ENCODE peak calls at places on chromosome 2, in six cellular contexts. One of them, this sample, is unnamed.

GRCh38 chr2:62215306-62216064 is 19.6 kb downstream of the B3GNT2 start:
- DNase-seq in esophagus muscularis mucosa: no peak
- DNase-seq in testis: no peak
- DNase-seq in H54: no peak
- DNase-seq in A549: no peak
- DNase-seq in uterus: no peak
- DNase-seq in this sample: peak; percentile 72

GRCh38 chr2:200625958-200626363 is 40.1 kb downstream of the AOX1 start:
- DNase-seq in esophagus muscularis mucosa: no peak
- DNase-seq in H54: no peak
- DNase-seq in testis: no peak
- DNase-seq in A549: no peak
- DNase-seq in uterus: no peak
- DNase-seq in this sample: peak; percentile 7

GRCh38 chr2:240789501-240790369 is 30.3 kb downstream of the KIF1A start:
- DNase-seq in H54: no peak
- DNase-seq in A549: no peak
- DNase-seq in esophagus muscularis mucosa: no peak
- DNase-seq in uterus: no peak
- DNase-seq in testis: no peak
- DNase-seq in this sample: no peak

GRCh38 chr2:134739879-134740301 is 21.1 kb upstream of the TMEM163 start:
- DNase-seq in testis: no peak
- DNase-seq in H54: no peak
- DNase-seq in esophagus muscularis mucosa: peak; percentile 89
- DNase-seq in uterus: no peak
- DNase-seq in A549: no peak
- DNase-seq in this sample: no peak

GRCh38 chr2:225004531-225004930 is 37.7 kb downstream of the DOCK10 start:
- DNase-seq in uterus: no peak
- DNase-seq in H54: no peak
- DNase-seq in A549: no peak
- DNase-seq in esophagus muscularis mucosa: no peak
- DNase-seq in testis: no peak
- DNase-seq in this sample: no peak

GRCh38 chr2:102915128-102915527 is 153.3 kb downstream of the TMEM182 start:
- DNase-seq in H54: peak; percentile 42
- DNase-seq in A549: peak; percentile 25
- DNase-seq in testis: no peak
- DNase-seq in esophagus muscularis mucosa: no peak
- DNase-seq in uterus: no peak
- DNase-seq in this sample: no peak

GRCh38 chr2:167293172-167293781 is 405.0 kb downstream of the XIRP2 start:
- DNase-seq in H54: no peak
- DNase-seq in uterus: no peak
- DNase-seq in A549: no peak
- DNase-seq in testis: peak; percentile 40
- DNase-seq in esophagus muscularis mucosa: no peak
- DNase-seq in this sample: no peak

GRCh38 chr2:54579682-54580349 is 123.7 kb downstream of the SPTBN1 start:
- DNase-seq in esophagus muscularis mucosa: no peak
- DNase-seq in uterus: no peak
- DNase-seq in H54: no peak
- DNase-seq in testis: no peak
- DNase-seq in A549: peak; percentile 46
- DNase-seq in this sample: no peak

GRCh38 chr2:109284816-109285215 is 155.8 kb downstream of the SH3RF3 start:
- DNase-seq in H54: no peak
- DNase-seq in uterus: peak; percentile 28
- DNase-seq in esophagus muscularis mucosa: no peak
- DNase-seq in testis: no peak
- DNase-seq in A549: no peak
- DNase-seq in this sample: no peak

GRCh38 chr2:157777425-157777824 is 98.7 kb downstream of the ACVR1 start:
- DNase-seq in A549: peak; percentile 24
- DNase-seq in testis: peak; percentile 69
- DNase-seq in H54: no peak
- DNase-seq in uterus: peak; percentile 56
- DNase-seq in esophagus muscularis mucosa: no peak
- DNase-seq in this sample: peak; percentile 44

GRCh38 chr2:84963692-84964405 is 7.1 kb upstream of the KCMF1 start:
- DNase-seq in testis: no peak
- DNase-seq in esophagus muscularis mucosa: no peak
- DNase-seq in H54: no peak
- DNase-seq in A549: no peak
- DNase-seq in uterus: no peak
- DNase-seq in this sample: no peak

GRCh38 chr2:30268296-30268871 is 37.0 kb downstream of the LBH start:
- DNase-seq in A549: no peak
- DNase-seq in testis: no peak
- DNase-seq in uterus: no peak
- DNase-seq in esophagus muscularis mucosa: no peak
- DNase-seq in H54: no peak
- DNase-seq in this sample: no peak

GRCh38 chr2:163604941-163605555 is 130.8 kb downstream of the FIGN start:
- DNase-seq in uterus: no peak
- DNase-seq in testis: no peak
- DNase-seq in A549: no peak
- DNase-seq in H54: peak; percentile 8
- DNase-seq in esophagus muscularis mucosa: no peak
- DNase-seq in this sample: no peak

GRCh38 chr2:60215295-60215990 is 338.0 kb downstream of the BCL11A start:
- DNase-seq in esophagus muscularis mucosa: no peak
- DNase-seq in testis: no peak
- DNase-seq in uterus: no peak
- DNase-seq in H54: no peak
- DNase-seq in A549: no peak
- DNase-seq in this sample: no peak

GRCh38 chr2:227884511-227884947 is 13.1 kb downstream of the DAW1 start:
- DNase-seq in A549: peak; percentile 48
- DNase-seq in H54: peak; percentile 75
- DNase-seq in esophagus muscularis mucosa: no peak
- DNase-seq in uterus: no peak
- DNase-seq in testis: peak; percentile 87
- DNase-seq in this sample: peak; percentile 46

GRCh38 chr2:218074031-218074430 is 5.0 kb downstream of the RUFY4 start:
- DNase-seq in A549: peak; percentile 32
- DNase-seq in H54: no peak
- DNase-seq in esophagus muscularis mucosa: peak; percentile 90
- DNase-seq in testis: no peak
- DNase-seq in uterus: no peak
- DNase-seq in this sample: peak; percentile 41

GRCh38 chr2:163733301-163733938 is 2.4 kb downstream of the FIGN start:
- DNase-seq in A549: no peak
- DNase-seq in esophagus muscularis mucosa: no peak
- DNase-seq in testis: peak; percentile 51
- DNase-seq in uterus: no peak
- DNase-seq in H54: no peak
- DNase-seq in this sample: no peak

GRCh38 chr2:29617351-29617750 is 304.0 kb downstream of the ALK start:
- DNase-seq in uterus: no peak
- DNase-seq in H54: no peak
- DNase-seq in A549: no peak
- DNase-seq in testis: no peak
- DNase-seq in esophagus muscularis mucosa: peak; percentile 90
- DNase-seq in this sample: no peak

GRCh38 chr2:34104601-34105000 is 505.5 kb upstream of the FAM98A start:
- DNase-seq in esophagus muscularis mucosa: no peak
- DNase-seq in uterus: no peak
- DNase-seq in testis: no peak
- DNase-seq in A549: no peak
- DNase-seq in H54: no peak
- DNase-seq in this sample: no peak

GRCh38 chr2:30139131-30139870 is 7.5 kb upstream of the YPEL5 start:
- DNase-seq in testis: no peak
- DNase-seq in H54: no peak
- DNase-seq in esophagus muscularis mucosa: no peak
- DNase-seq in uterus: no peak
- DNase-seq in A549: no peak
- DNase-seq in this sample: no peak

GRCh38 chr2:15732341-15733077 is 140.8 kb downstream of the DDX1 start:
- DNase-seq in esophagus muscularis mucosa: no peak
- DNase-seq in uterus: no peak
- DNase-seq in H54: no peak
- DNase-seq in testis: no peak
- DNase-seq in A549: no peak
- DNase-seq in this sample: peak; percentile 7

GRCh38 chr2:63488118-63488713 is 100.1 kb downstream of the WDPCP start:
- DNase-seq in H54: no peak
- DNase-seq in uterus: no peak
- DNase-seq in testis: peak; percentile 65
- DNase-seq in A549: peak; percentile 8
- DNase-seq in esophagus muscularis mucosa: no peak
- DNase-seq in this sample: peak; percentile 33

GRCh38 chr2:233419626-233420431 is 65.5 kb downstream of the DGKD start:
- DNase-seq in A549: no peak
- DNase-seq in H54: no peak
- DNase-seq in esophagus muscularis mucosa: no peak
- DNase-seq in testis: peak; percentile 14
- DNase-seq in uterus: no peak
- DNase-seq in this sample: no peak

GRCh38 chr2:231687133-231687852 is 21.0 kb upstream of the PTMA start:
- DNase-seq in esophagus muscularis mucosa: no peak
- DNase-seq in testis: no peak
- DNase-seq in uterus: no peak
- DNase-seq in A549: peak; percentile 70
- DNase-seq in H54: no peak
- DNase-seq in this sample: peak; percentile 71
- TF ChIP-seq POLR2A in esophagus muscularis mucosa: no peak
- TF ChIP-seq POLR2A in testis: no peak
- TF ChIP-seq POLR2A in uterus: no peak
- TF ChIP-seq POLR2A in A549: no peak
- TF ChIP-seq POLR2A in H54: no peak
- TF ChIP-seq POLR2A in this sample: no peak

DNA sequence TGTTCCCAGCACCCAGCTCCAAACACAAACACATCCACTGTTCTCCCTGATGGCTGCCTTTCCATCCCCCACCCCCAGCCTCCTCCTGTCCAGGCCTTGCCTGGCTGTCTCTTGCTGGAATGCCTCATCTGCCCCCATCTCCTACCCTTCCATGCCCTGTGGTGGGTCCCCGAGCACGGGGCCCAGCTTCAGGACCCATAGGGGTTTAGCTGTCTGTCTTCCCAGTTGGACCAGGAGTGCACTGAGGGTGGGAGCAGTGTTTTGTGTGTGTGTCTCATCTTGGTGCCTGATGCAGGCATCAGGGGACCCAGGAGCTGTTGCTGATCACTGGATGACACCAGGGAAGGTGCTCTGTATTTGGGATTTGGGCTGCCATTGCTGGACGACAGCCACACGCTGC is 34.5 kb downstream of the GLI2 start:
- DNase-seq in A549: no peak
- DNase-seq in testis: no peak
- DNase-seq in esophagus muscularis mucosa: no peak
- DNase-seq in uterus: peak; percentile 7
- DNase-seq in H54: no peak
- DNase-seq in this sample: no peak
- TF ChIP-seq POLR2A in A549: no peak
- TF ChIP-seq POLR2A in testis: no peak
- TF ChIP-seq POLR2A in esophagus muscularis mucosa: no peak
- TF ChIP-seq POLR2A in uterus: no peak
- TF ChIP-seq POLR2A in H54: no peak
- TF ChIP-seq POLR2A in this sample: no peak

GRCh38 chr2:162343824-162344616 is at the start of gene GCA:
- DNase-seq in H54: peak; percentile 87
- DNase-seq in testis: peak; percentile 99
- DNase-seq in uterus: peak; percentile 96
- DNase-seq in esophagus muscularis mucosa: peak; percentile 99
- DNase-seq in A549: peak; percentile 79
- DNase-seq in this sample: peak; percentile 96
- TF ChIP-seq POLR2A in H54: peak; percentile 61
- TF ChIP-seq POLR2A in testis: no peak
- TF ChIP-seq POLR2A in uterus: no peak
- TF ChIP-seq POLR2A in esophagus muscularis mucosa: no peak
- TF ChIP-seq POLR2A in A549: peak; percentile 77
- TF ChIP-seq POLR2A in this sample: peak; percentile 74

GRCh38 chr2:211439011-211439410 is 882.6 kb downstream of the CPS1 start:
- DNase-seq in uterus: no peak
- DNase-seq in A549: no peak
- DNase-seq in testis: no peak
- DNase-seq in esophagus muscularis mucosa: no peak
- DNase-seq in H54: no peak
- DNase-seq in this sample: no peak
- TF ChIP-seq POLR2A in uterus: no peak
- TF ChIP-seq POLR2A in A549: no peak
- TF ChIP-seq POLR2A in testis: no peak
- TF ChIP-seq POLR2A in esophagus muscularis mucosa: no peak
- TF ChIP-seq POLR2A in H54: no peak
- TF ChIP-seq POLR2A in this sample: no peak

GRCh38 chr2:9627310-9627709 is 3.5 kb downstream of the YWHAQ start:
- DNase-seq in esophagus muscularis mucosa: no peak
- DNase-seq in uterus: no peak
- DNase-seq in testis: no peak
- DNase-seq in H54: no peak
- DNase-seq in A549: no peak
- DNase-seq in this sample: peak; percentile 42
- TF ChIP-seq POLR2A in esophagus muscularis mucosa: no peak
- TF ChIP-seq POLR2A in uterus: no peak
- TF ChIP-seq POLR2A in testis: no peak
- TF ChIP-seq POLR2A in H54: no peak
- TF ChIP-seq POLR2A in A549: no peak
- TF ChIP-seq POLR2A in this sample: no peak

DNA sequence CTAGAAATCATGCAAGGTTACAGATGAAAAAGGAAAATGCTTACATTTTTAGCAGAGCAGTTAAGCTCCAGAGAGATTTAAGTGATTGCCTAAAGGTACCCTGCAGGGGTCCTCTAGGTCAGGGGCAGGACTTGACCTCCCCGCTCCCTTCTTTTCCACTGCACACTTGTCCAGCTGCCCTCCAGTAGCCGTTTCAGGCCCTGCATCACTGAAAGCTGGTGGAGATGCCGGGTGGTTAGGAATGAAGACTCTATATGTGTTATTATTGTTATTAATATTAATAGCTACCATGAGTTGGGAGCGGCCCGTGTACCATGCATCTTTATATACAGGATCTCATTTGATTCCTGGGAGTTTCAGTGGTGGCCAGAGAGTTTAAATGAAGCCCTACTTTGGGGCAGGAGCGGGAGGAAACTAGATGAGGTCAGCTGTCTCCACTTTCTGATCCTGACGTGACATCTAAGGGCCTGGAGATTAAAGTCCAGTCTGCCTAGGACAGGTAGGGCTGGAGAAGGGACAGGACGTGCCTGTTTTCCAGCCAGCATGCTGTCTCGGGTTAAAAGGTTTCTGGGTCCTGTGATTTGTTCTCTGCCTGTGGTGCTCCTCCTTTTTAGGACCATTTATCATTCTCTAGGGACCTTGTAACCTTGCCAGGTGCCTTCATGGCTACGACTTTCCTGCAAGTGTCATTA is 2.1 kb downstream of the TMEM37 start:
- DNase-seq in uterus: no peak
- DNase-seq in A549: no peak
- DNase-seq in esophagus muscularis mucosa: no peak
- DNase-seq in H54: no peak
- DNase-seq in testis: no peak
- DNase-seq in this sample: no peak
- TF ChIP-seq POLR2A in uterus: no peak
- TF ChIP-seq POLR2A in A549: no peak
- TF ChIP-seq POLR2A in esophagus muscularis mucosa: no peak
- TF ChIP-seq POLR2A in H54: no peak
- TF ChIP-seq POLR2A in testis: no peak
- TF ChIP-seq POLR2A in this sample: no peak

This sample was measured in erythroblast.